ENCODE peak calls at places on chromosomes 2 and 18, in six cellular contexts. Q is left lung, N is BJ, K is pancreas, W is mesendoderm, T is cardiac muscle cell. G is an unnamed sample.

GRCh38 chr18:24544141-24544498 is 83.7 kb downstream of the HRH4 start:
- DNase-seq in Q (no peak), K (no peak), W (peak; percentile 43), T (peak; percentile 44), N (no peak), G (no peak)

GRCh38 chr2:176177580-176178270 is 10.7 kb upstream of the HOXD1 start:
- DNase-seq in T (no peak), Q (no peak), N (no peak), W (peak; percentile 52), K (no peak), G (no peak)

GRCh38 chr2:206225435-206226232 is 48.8 kb upstream of the ZDBF2 start:
- DNase-seq in K (no peak), Q (no peak), N (no peak), W (no peak), T (no peak), G (no peak)

GRCh38 chr2:241850544-241851324 is 8.0 kb downstream of the PDCD1 start:
- DNase-seq in T (no peak), Q (no peak), N (no peak), W (no peak), K (peak; percentile 24), G (no peak)

GRCh38 chr2:72126186-72127100 is 21.2 kb downstream of the CYP26B1 start:
- DNase-seq in T (no peak), K (no peak), W (no peak), Q (no peak), N (no peak), G (no peak)

GRCh38 chr18:3401669-3402620 is 48.0 kb upstream of the TGIF1 start:
- DNase-seq in N (no peak), K (no peak), Q (no peak), T (no peak), W (no peak), G (no peak)

GRCh38 chr18:8427339-8427738 is 181.9 kb upstream of the RAB12 start:
- DNase-seq in T (no peak), K (no peak), W (no peak), N (no peak), Q (no peak), G (no peak)

GRCh38 chr2:240850026-240850425 is 18.6 kb upstream of the AGXT start:
- DNase-seq in K (no peak), W (no peak), N (no peak), T (no peak), Q (no peak), G (no peak)

GRCh38 chr2:138087761-138088602 is 123.7 kb downstream of the HNMT start:
- DNase-seq in T (no peak), Q (no peak), N (no peak), W (no peak), K (peak; percentile 30), G (no peak)

GRCh38 chr2:130754811-130755210 is 529 bp upstream of the AMER3 start:
- DNase-seq in W (no peak), Q (no peak), N (no peak), K (no peak), T (no peak), G (no peak)

GRCh38 chr2:99399063-99399462 is 61.9 kb downstream of the EIF5B start:
- DNase-seq in Q (no peak), T (no peak), N (no peak), K (no peak), W (no peak), G (no peak)

GRCh38 chr18:27843783-27844415 is 333.0 kb downstream of the CDH2 start:
- DNase-seq in T (peak; percentile 66), Q (no peak), N (peak; percentile 39), W (peak; percentile 25), K (no peak), G (peak; percentile 41)

GRCh38 chr2:767440-767839 is 90.2 kb upstream of the TMEM18 start:
- DNase-seq in K (no peak), T (no peak), Q (no peak), W (no peak), N (no peak), G (no peak)

GRCh38 chr2:49583010-49583409 is 428.7 kb upstream of the FSHR start:
- DNase-seq in T (no peak), N (no peak), Q (no peak), W (no peak), K (no peak), G (no peak)

GRCh38 chr18:64082054-64082453 is 66.8 kb downstream of the LINC00305 start:
- DNase-seq in N (no peak), W (no peak), K (no peak), T (no peak), Q (no peak), G (no peak)

GRCh38 chr2:123916512-123916911 is 108.6 kb upstream of the CNTNAP5 start:
- DNase-seq in Q (no peak), K (no peak), T (peak; percentile 5), N (no peak), W (no peak), G (no peak)

GRCh38 chr2:89831686-89832498 is 1140.4 kb downstream of the RPIA start:
- DNase-seq in W (peak; percentile 33), K (no peak), T (no peak), Q (no peak), N (no peak), G (no peak)

GRCh38 chr2:71843391-71843850 is 304.2 kb downstream of the CYP26B1 start:
- DNase-seq in W (no peak), K (no peak), Q (no peak), T (peak; percentile 74), N (peak; percentile 42), G (no peak)

GRCh38 chr2:240725266-240726060 is 33.8 kb downstream of the AQP12A start:
- DNase-seq in T (no peak), K (no peak), N (no peak), Q (no peak), W (no peak), G (no peak)

GRCh38 chr18:73987247-73987980 is 160.2 kb downstream of the FBXO15 start:
- DNase-seq in K (no peak), W (no peak), Q (no peak), N (no peak), T (no peak), G (no peak)

GRCh38 chr2:205712508-205712907 is 30.2 kb downstream of the NRP2 start:
- DNase-seq in N (no peak), Q (no peak), K (no peak), T (peak; percentile 30), W (no peak), G (no peak)

GRCh38 chr18:80033181-80034067 is 810 bp upstream of the RBFA start:
- DNase-seq in N (no peak), W (no peak), K (no peak), T (peak; percentile 56), Q (no peak), G (no peak)

GRCh38 chr2:132276571-132276981 is 114.8 kb upstream of the ANKRD30BL start:
- DNase-seq in Q (no peak), N (no peak), T (no peak), W (no peak), K (no peak), G (no peak)

DNA sequence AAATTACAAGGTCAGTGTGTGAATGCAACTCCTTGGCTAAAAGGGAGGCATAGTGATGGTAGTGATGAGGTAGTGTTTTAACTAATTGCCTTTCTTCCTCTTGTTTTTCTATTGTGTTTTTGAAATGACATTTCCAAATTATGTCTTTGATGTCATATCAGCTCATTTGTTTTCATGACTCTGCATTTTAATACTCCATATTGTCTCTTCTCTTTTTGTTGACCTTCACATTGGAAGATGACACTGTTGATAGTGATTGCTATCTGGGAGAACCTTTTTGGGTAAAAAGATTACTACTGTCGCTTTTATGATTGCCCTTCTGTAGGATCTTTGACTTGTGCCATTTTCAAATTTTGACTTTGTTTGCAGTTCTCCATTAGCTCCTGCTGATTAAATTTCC is 3.0 kb downstream of the GIGYF2 start:
- DNase-seq in W (no peak), K (no peak), Q (no peak), N (no peak), T (no peak), G (no peak)
- H3K4me3 ChIP-seq in W (no peak overlapping the region), K (no peak overlapping the region), Q (no peak overlapping the region), N (no peak overlapping the region), T (no peak overlapping the region), G (no peak overlapping the region)

GRCh38 chr2:181658444-181658843 is 1.5 kb upstream of the CERKL start:
- DNase-seq in T (no peak), Q (no peak), K (no peak), N (no peak), W (no peak), G (no peak)

GRCh38 chr2:181660181-181660580 is 3.3 kb upstream of the CERKL start:
- DNase-seq in K (no peak), W (no peak), N (no peak), T (no peak), Q (no peak), G (no peak)

GRCh38 chr2:181656450-181657261 is at the start of gene CERKL:
- DNase-seq in W (peak; percentile 82), K (peak; percentile 53), N (no peak), T (peak; percentile 26), Q (peak; percentile 68), G (no peak)

GRCh38 chr2:181655519-181655918 is 1.4 kb downstream of the CERKL start:
- DNase-seq in N (no peak), W (no peak), K (no peak), T (peak; percentile 25), Q (no peak), G (no peak)

DNA sequence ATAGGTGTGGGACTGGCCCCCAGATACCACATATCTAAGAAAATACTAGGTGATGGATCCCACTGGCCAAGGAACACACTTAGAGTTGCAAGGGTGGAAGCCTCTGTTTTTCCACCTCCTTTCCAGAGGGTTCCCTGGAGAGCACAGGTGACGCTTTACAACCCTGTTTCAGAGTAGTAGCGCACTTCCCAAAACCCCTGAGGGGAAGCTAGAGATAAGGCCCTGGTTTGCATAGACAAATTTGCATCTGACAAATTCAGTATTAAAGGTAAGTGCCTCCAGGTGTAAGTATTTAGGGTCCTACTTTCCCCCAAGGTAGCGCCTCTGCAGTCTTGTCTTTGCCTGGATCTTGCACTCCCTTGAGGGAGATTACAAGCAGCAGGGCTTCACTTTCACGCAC is 474 bp upstream of the CERKL start:
- DNase-seq in N (no peak), Q (no peak), K (no peak), T (no peak), W (peak; percentile 75), G (no peak)
- H3K4me3 ChIP-seq in N (no peak overlapping the region), Q (peak overlapping the region; percentile 52), K (no peak overlapping the region), T (peak overlapping the region; percentile 39), W (peak overlapping the region; percentile 52), G (no peak overlapping the region)

DNA sequence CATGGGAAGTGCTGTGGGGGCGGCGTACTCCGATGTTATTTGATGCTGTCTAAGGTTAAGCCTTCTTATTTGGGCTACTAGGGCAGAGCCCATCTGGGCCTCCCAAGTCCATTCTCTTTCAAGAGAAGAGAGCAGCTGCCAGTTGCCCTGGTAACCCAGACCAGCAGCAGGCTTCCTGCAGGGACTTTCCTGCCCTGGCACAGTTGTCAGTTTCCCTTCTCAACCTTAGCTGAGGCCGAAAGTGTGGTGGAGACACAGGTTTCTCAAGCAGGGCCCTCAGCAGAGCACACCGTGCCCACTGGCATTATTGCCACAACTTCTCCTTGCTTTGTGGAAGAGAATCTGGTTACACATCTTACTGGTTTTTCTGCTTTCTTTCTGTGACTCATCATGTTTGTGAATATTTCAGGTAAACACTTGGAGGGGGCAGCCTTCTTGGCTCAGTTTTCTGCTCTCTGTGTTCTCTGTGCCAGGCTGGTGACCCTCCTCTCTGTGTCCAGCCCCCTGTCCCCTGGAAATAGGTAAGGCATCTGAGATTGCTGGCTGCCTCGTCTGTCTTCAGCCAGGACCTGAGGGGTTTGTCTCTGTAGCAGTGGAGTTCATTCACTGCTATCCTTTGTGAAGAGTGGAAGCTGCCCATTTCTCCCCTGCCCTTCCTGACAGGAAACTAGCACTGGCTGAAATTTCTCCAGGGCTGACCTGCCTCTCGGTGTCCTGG is 111.0 kb downstream of the B3GNT2 start:
- DNase-seq in N (no peak), Q (peak; percentile 49), K (no peak), T (peak; percentile 31), W (peak; percentile 41), G (no peak)
- H3K4me3 ChIP-seq in N (no peak overlapping the region), Q (no peak overlapping the region), K (no peak overlapping the region), T (no peak overlapping the region), W (no peak overlapping the region), G (no peak overlapping the region)

GRCh38 chr18:45342166-45342565 is 273.1 kb upstream of the SLC14A2 start:
- DNase-seq in K (no peak), Q (no peak), N (no peak), T (no peak), W (peak; percentile 89), G (no peak)
- H3K4me3 ChIP-seq in K (no peak overlapping the region), Q (no peak overlapping the region), N (no peak overlapping the region), T (no peak overlapping the region), W (no peak overlapping the region), G (no peak overlapping the region)